ENCODE peak calls at places on chromosomes 11 and 22, in four cellular contexts. U, R, J and F are unnamed samples.

GRCh38 chr11:8058216-8058615 is 22.8 kb upstream of the TUB start:
- DNase-seq in U (no peak), R (no peak), J (no peak), F (no peak)

GRCh38 chr11:14443642-14444041 is 56.0 kb downstream of the COPB1 start:
- DNase-seq in U (no peak), R (peak; percentile 64), J (peak; percentile 49), F (no peak)

GRCh38 chr11:58575377-58576020 is at the start of gene LPXN:
- DNase-seq in U (no peak), R (peak; percentile 79), J (no peak), F (peak; percentile 57)

GRCh38 chr22:41862530-41863266 is 29.8 kb downstream of the SREBF2 start:
- DNase-seq in U (no peak), R (no peak), J (peak; percentile 34), F (no peak)

GRCh38 chr11:68950268-68950667 is 30.5 kb downstream of the MRGPRD start:
- DNase-seq in U (peak; percentile 15), R (no peak), J (peak; percentile 17), F (no peak)

GRCh38 chr11:71119656-71120269 is 132.6 kb downstream of the SHANK2 start:
- DNase-seq in U (no peak), R (no peak), J (no peak), F (no peak)

GRCh38 chr11:75663808-75664207 is 5.0 kb downstream of the MAP6 start:
- DNase-seq in U (no peak), R (no peak), J (no peak), F (no peak)

GRCh38 chr11:121929581-121929980 is 186.4 kb downstream of the BLID start:
- DNase-seq in U (no peak), R (no peak), J (peak; percentile 35), F (no peak)

GRCh38 chr11:129608711-129609110 is 206.9 kb upstream of the TMEM45B start:
- DNase-seq in U (no peak), R (peak; percentile 87), J (no peak), F (peak; percentile 75)

GRCh38 chr22:29914991-29915390 is 32.0 kb downstream of the MTMR3 start:
- DNase-seq in U (no peak), R (no peak), J (no peak), F (no peak)
- H3K4me3 ChIP-seq in U (no peak overlapping the region), R (no peak overlapping the region), J (no peak overlapping the region), F (no peak overlapping the region)

DNA sequence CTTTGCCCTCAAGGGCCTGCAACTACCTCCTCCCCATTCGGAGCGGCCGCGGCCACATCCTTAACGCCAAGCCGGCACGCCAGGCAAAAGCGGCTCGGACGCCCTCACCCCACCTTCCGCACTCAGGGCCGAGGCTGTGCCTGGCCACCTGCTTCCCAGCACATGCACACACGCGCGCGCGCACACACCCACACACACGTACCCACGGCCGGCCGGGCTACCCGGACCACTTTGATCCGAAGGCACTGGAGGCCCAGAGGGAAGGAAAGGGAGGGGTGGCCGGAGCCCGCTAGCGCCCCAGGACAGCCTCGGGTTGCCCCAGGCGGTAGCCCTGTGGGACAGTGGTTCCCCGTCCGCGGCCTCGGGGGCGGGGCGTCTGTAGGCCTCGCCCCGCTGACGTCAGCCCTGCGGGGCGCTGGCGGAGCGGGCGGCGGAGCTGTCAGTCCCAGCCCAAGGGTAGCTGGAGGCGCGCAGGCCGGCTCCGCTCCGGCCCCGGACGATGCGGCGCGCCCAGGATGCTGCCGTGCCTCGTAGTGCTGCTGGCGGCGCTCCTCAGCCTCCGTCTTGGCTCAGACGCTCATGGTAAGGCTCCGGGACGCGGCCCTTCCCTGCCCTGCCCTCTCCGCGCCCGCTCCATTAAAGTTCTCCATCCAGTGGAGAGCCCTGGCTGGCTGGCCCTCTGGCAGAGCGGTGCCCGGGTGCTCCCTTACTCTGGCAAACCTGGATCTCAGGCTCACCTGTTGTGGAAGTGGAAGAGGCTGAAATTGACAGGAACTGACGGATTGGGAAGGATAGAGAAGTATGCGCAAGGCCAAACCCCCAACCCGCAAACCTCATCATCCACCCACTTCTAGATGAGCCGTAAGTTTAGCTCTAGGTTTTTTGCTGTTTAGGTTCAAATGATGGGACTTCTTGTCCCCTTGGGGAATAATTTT is at the start of gene IL10RA:
- DNase-seq in U (peak; percentile 39), R (peak; percentile 68), J (peak; percentile 51), F (no peak)
- TF ChIP-seq EZH2 in U (no peak), R (no peak), J (no peak), F (peak; percentile 21)

DNA sequence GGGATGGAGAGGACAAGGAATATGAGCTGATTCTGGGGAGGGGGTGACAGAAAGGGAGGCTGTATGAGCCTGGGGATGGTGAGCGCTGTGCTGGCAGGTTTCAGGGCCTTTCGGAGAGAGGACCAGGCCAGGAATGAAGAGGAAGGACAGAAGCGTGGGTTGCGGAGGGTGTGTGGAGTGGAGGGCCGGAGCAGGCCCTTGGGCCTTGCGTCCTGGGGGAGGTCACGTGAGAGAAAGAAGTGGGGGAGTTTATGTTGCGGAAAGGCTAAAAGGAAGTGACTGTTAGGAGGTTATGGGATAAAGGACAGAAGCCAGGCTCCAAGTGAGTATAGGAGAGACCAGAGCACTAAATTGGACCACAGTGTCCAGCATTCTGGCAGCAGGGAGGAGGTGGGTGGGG is 17.5 kb downstream of the BCR start:
- DNase-seq in U (no peak), R (no peak), J (no peak), F (no peak)
- H3K4me3 ChIP-seq in U (no peak overlapping the region), R (no peak overlapping the region), J (no peak overlapping the region), F (no peak overlapping the region)

GRCh38 chr22:45006101-45006872 is 3.5 kb downstream of the PHF21B start:
- DNase-seq in U (no peak), R (no peak), J (no peak), F (no peak)
- TF ChIP-seq EZH2 in U (no peak), R (peak; percentile 59), J (no peak), F (peak; percentile 69)

GRCh38 chr11:33893711-33894401 is 2.0 kb upstream of the LMO2 start:
- DNase-seq in U (no peak), R (no peak), J (no peak), F (no peak)
- H3K4me3 ChIP-seq in U (no peak overlapping the region), R (no peak overlapping the region), J (no peak overlapping the region), F (no peak overlapping the region)

DNA sequence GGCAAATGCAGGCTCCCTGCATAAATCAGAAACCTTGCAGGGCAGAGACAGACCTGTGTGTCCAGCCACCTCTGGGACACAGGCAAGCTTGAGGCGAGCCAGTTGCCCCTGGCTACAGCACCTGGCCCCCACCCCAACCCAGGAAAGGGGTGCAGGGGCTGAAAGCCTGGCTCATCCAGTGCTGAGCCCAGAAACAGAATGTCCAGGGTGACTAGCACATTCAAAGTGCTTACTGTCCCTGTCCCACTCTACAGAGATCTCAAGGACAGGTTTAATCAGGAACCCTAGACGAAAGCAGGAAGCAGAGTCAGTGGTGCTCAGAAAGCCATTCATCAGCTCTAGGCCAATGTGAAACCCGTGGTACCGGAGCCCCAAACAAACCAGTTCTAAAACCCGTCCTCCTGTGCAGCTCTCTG is 31.9 kb downstream of the PLEKHA7 start:
- DNase-seq in U (no peak), R (no peak), J (no peak), F (no peak)
- TF ChIP-seq EZH2 in U (no peak), R (no peak), J (no peak), F (no peak)

DNA sequence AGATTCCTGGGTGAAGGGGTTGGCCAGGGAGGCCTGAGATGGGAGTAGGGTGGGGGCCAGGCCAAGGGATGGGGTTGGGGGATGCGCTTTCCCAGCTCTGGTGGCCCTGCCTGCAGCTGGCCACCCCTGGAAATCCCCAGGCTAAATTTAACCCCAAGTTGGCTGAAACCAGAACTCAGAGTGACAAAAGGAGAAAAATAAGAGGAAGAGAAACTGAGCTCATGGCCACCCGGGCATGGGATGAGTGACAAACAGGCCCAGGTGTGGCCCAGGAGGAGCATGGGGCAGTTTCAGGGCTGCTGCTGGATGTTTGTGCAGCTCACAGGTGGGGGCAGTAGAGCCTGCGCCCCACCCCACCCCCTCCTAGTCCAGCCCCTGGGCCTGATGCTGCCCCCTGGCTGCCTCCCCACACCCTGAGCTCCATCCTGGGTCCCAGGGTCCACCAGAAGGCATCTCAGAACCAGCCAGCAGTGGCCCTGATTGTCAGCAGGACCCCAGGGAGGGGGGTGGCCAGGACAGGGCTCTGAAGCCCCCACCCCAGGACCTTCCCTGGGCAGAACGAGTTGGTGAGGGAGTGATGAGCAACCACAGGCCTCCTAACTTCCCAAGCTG is 48.0 kb downstream of the IGLL5 start:
- DNase-seq in U (no peak), R (no peak), J (no peak), F (no peak)
- H3K4me3 ChIP-seq in U (no peak overlapping the region), R (no peak overlapping the region), J (no peak overlapping the region), F (no peak overlapping the region)